ENCODE peak calls at places on chromosome 15, in nine cellular contexts. L is LNCaP clone FGC, F is OCI-LY7, A is choroid plexus epithelial cell, I is coronary artery, Z is AG04450, Y is fibroblast of mammary gland, O is GM23338, H is AG10803. U is an unnamed sample.

GRCh38 chr15:36907295-36907694 is 193.1 kb downstream of the MEIS2 start:
- DNase-seq in A (no peak), Y (no peak), L (no peak), F (no peak), I (no peak), Z (no peak), O (peak), H (no peak), U (no peak)

GRCh38 chr15:39159833-39160232 is 421.0 kb upstream of the THBS1 start:
- DNase-seq in Z (no peak), O (no peak), A (no peak), H (no peak), L (no peak), I (no peak), F (no peak), Y (no peak), U (no peak)

GRCh38 chr15:63041982-63042878 is at the start of gene TPM1:
- DNase-seq in O (peak), Y (peak), L (no peak), I (peak), A (peak), Z (peak), F (no peak), H (peak), U (peak)

GRCh38 chr15:88658972-88659931 is 20.4 kb downstream of the ISG20 start:
- DNase-seq in Y (peak), L (no peak), H (peak), F (no peak), O (no peak), A (no peak), I (peak), Z (no peak), U (peak)

GRCh38 chr15:99169769-99170311 is 65.0 kb downstream of the SYNM start:
- DNase-seq in F (no peak), H (peak), I (peak), A (peak), Y (peak), O (no peak), Z (peak), L (peak), U (peak)

GRCh38 chr15:63176302-63176701 is 13.1 kb upstream of the RAB8B start:
- DNase-seq in O (no peak), A (no peak), L (no peak), F (no peak), Y (peak), H (no peak), I (no peak), Z (no peak), U (no peak)

GRCh38 chr15:84910928-84911623 is 26.6 kb downstream of the SLC28A1 start:
- DNase-seq in L (no peak), A (no peak), I (no peak), O (no peak), Z (no peak), H (no peak), Y (peak), F (no peak), U (peak)

GRCh38 chr15:66952756-66953522 is 112.5 kb upstream of the SMAD3 start:
- DNase-seq in F (no peak), H (no peak), I (peak), Z (no peak), Y (peak), L (no peak), A (no peak), O (no peak), U (no peak)

GRCh38 chr15:88299502-88299901 is 43.0 kb upstream of the NTRK3 start:
- DNase-seq in H (no peak), O (no peak), A (no peak), Z (no peak), F (no peak), I (no peak), L (no peak), Y (no peak), U (no peak)

GRCh38 chr15:101479851-101480612 is 9.5 kb downstream of the PCSK6 start:
- DNase-seq in A (no peak), I (no peak), O (no peak), H (no peak), F (no peak), Z (no peak), Y (no peak), L (no peak), U (no peak)

GRCh38 chr15:60945196-60945595 is 283.9 kb downstream of the RORA start:
- DNase-seq in A (no peak), I (peak), L (peak), O (no peak), Y (no peak), H (peak), Z (no peak), F (no peak), U (peak)

DNA sequence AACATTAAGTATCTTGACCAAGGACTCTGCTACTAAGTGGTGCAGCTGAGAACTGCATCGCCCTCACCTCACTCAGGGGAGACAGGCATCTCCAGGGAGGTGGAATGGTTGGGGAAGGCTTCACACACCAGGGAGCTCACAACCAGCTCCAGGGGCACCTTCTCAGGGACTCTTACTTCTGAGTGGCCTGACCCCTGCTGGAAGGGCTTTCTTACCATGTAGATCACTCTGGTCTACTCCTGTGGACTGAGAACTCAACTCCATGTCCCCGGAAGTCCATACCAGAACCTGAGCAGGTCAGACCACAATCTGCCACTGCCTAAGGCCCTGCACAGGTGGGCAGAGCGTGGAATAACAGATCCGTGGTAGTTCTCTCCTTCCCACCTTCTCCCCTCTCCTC is 140.5 kb downstream of the TLE3 start:
- DNase-seq in Z (no peak), F (peak), L (no peak), Y (no peak), I (no peak), H (no peak), A (peak), O (no peak), U (no peak)
- TF ChIP-seq CTCF in Z (no peak), F (peak), L (no peak), Y (no peak), I (no peak), H (no peak), A (peak), O (peak), U (peak)

GRCh38 chr15:70141376-70142071 is 43.8 kb upstream of the TLE3 start:
- DNase-seq in O (no peak), Y (no peak), I (no peak), A (no peak), H (no peak), Z (no peak), L (no peak), F (no peak), U (no peak)

GRCh38 chr15:70142322-70143191 is 44.8 kb upstream of the TLE3 start:
- DNase-seq in Y (peak), A (peak), I (no peak), H (no peak), F (no peak), O (no peak), Z (peak), L (no peak), U (no peak)

GRCh38 chr15:70142072-70142321 is 44.3 kb upstream of the TLE3 start:
- DNase-seq in O (no peak), F (no peak), H (no peak), Z (no peak), I (no peak), L (no peak), Y (peak), A (no peak), U (no peak)

GRCh38 chr15:70140031-70140542 is 42.4 kb upstream of the TLE3 start:
- DNase-seq in H (no peak), L (no peak), F (no peak), Z (no peak), I (no peak), A (no peak), O (no peak), Y (no peak), U (no peak)

GRCh38 chr15:70140543-70141375 is 43.0 kb upstream of the TLE3 start:
- DNase-seq in L (no peak), O (peak), Z (no peak), H (peak), F (no peak), Y (no peak), A (peak), I (no peak), U (no peak)
- H3K4me3 ChIP-seq in L (no peak), O (peak), Z (peak), H (peak), F (no peak), Y (no peak), A (no peak), I (peak), U (peak)

DNA sequence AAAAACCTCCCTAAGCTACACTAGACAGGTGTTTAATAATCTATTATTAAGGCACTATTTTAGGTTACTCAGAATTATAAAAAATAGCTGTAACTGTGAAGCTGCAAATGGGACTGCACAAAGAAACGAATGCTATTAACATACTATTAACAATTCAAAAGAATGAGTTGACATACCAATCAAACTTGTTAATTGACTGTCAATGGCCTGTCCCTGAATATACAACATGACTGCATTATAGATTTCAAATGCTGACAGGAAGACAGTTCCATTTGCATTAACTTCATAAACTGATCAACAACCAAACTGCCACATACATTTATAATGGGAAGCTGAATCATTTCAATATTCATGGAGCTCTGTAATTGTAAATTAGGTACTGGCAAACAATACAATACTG is 169.0 kb upstream of the NANOGP8 start:
- DNase-seq in Y (no peak), L (no peak), Z (no peak), O (peak), H (no peak), A (no peak), I (no peak), F (no peak), U (no peak)
- TF ChIP-seq CTCF in Y (no peak), L (no peak), Z (no peak), O (no peak), H (no peak), A (no peak), I (no peak), F (no peak), U (no peak)

DNA sequence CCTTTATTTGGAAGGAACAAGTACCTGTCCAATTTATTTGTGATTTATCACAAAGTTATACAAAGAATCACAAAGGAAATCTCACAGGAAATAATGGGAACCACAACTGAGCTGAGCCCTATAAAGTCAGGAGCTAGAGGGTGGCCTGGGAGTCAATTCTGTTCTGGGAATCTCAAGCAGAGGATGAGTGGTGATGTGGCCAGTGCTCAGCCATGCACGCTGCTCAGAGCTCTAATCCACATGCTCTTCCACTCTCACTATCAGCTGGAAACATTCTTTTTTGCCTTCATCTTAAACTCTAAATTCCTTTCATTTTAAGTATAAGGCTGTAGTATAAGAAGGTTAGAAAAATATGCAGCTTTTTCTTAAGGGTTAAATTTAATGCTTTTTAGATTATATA is 36.6 kb downstream of the UACA start:
- DNase-seq in L (no peak), Z (no peak), I (no peak), Y (peak), A (peak), O (no peak), H (peak), F (no peak), U (peak)
- H3K4me3 ChIP-seq in L (no peak), Z (no peak), I (no peak), Y (no peak), A (no peak), O (no peak), H (no peak), F (no peak), U (no peak)

GRCh38 chr15:58311551-58311950 is 120.2 kb upstream of the LIPC start:
- DNase-seq in I (no peak), Y (no peak), O (no peak), A (no peak), F (no peak), H (no peak), Z (no peak), L (no peak), U (peak)

GRCh38 chr15:58309993-58310928 is 121.5 kb upstream of the LIPC start:
- DNase-seq in A (no peak), H (no peak), Z (no peak), Y (no peak), I (no peak), L (no peak), O (no peak), F (no peak), U (no peak)

GRCh38 chr15:58306591-58307312 is 125.0 kb upstream of the LIPC start:
- DNase-seq in F (no peak), O (no peak), Z (no peak), I (no peak), H (peak), Y (peak), L (no peak), A (no peak), U (peak)

GRCh38 chr15:58307313-58307961 is 124.4 kb upstream of the LIPC start:
- DNase-seq in I (no peak), A (peak), Z (no peak), F (no peak), L (no peak), Y (peak), O (no peak), H (peak), U (peak)

DNA sequence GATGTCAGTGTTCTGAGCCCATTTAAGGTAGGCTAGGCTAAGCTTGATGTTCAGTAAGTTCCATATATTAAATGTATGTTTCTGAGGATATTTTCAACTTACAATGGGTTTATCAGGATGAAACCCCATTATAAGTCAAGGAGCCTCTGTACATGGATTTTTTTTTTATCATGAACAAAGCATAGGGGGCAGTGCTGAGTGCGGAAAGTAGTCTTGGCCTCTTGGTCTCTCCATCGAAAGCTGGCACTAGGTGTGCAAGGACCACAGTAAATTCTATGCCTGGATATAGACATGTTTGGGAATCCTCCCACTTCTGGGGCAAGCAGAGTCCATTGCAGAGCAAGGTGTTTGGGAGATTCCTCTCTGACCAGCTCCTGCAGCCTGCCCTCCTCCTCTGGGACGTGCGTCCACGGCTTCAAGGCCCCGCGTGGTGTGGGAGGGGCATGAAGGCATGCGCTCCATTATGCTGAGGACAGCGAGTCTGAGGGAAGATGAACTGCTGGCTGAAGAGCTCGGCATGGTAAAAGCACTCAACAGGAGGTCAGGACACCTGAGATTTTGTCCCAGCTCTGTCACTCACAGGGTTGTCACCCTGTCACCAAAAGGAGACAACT is 122.9 kb upstream of the LIPC start:
- DNase-seq in A (no peak), Z (no peak), H (no peak), I (no peak), F (no peak), L (no peak), O (peak), Y (no peak), U (no peak)
- TF ChIP-seq CTCF in A (peak), Z (no peak), H (no peak), I (no peak), F (peak), L (no peak), O (peak), Y (no peak), U (no peak)

U was measured in osteoblast.